ENCODE peak calls at places on chromosome 14, in four cellular contexts. One of them, this sample, is unnamed. For H3K27me3, the result is how much of the 10 kb centered on the place peaks cover.

GRCh38 chr14:23057757-23058653 is 685 bp upstream of the CDH24 start:
- DNase-seq in lung: peak
- DNase-seq in right lobe of liver: peak
- DNase-seq in brain microvascular endothelial cell: peak
- DNase-seq in this sample: peak

GRCh38 chr14:54622189-54622958 is 55.4 kb downstream of the SAMD4A start:
- DNase-seq in lung: no peak
- DNase-seq in right lobe of liver: no peak
- DNase-seq in brain microvascular endothelial cell: no peak
- DNase-seq in this sample: no peak

GRCh38 chr14:23569443-23570151 is 2.0 kb upstream of the AP1G2 start:
- DNase-seq in lung: no peak
- DNase-seq in right lobe of liver: no peak
- DNase-seq in brain microvascular endothelial cell: no peak
- DNase-seq in this sample: no peak

GRCh38 chr14:62179367-62180018 is 417.3 kb downstream of the SNAPC1 start:
- DNase-seq in lung: peak
- DNase-seq in right lobe of liver: no peak
- DNase-seq in brain microvascular endothelial cell: peak
- DNase-seq in this sample: peak

GRCh38 chr14:95165517-95165916 is 8.2 kb upstream of the DICER1 start:
- DNase-seq in lung: no peak
- DNase-seq in right lobe of liver: no peak
- DNase-seq in brain microvascular endothelial cell: no peak
- DNase-seq in this sample: no peak

GRCh38 chr14:89215166-89215940 is 201.7 kb downstream of the FOXN3 start:
- DNase-seq in lung: no peak
- DNase-seq in right lobe of liver: no peak
- DNase-seq in brain microvascular endothelial cell: no peak
- DNase-seq in this sample: no peak

GRCh38 chr14:55381561-55381960 is 30.1 kb downstream of the ATG14 start:
- DNase-seq in lung: no peak
- DNase-seq in right lobe of liver: no peak
- DNase-seq in brain microvascular endothelial cell: no peak
- DNase-seq in this sample: no peak

GRCh38 chr14:54902143-54902520 is 494 bp downstream of the GCH1 start:
- DNase-seq in lung: peak
- DNase-seq in right lobe of liver: peak
- DNase-seq in brain microvascular endothelial cell: peak
- DNase-seq in this sample: peak

GRCh38 chr14:39266589-39266870 is 32.8 kb downstream of the MIA2 start:
- DNase-seq in lung: peak
- DNase-seq in right lobe of liver: peak
- DNase-seq in brain microvascular endothelial cell: no peak
- DNase-seq in this sample: peak

GRCh38 chr14:59356298-59356697 is 108.9 kb downstream of the GPR135 start:
- DNase-seq in lung: peak
- DNase-seq in right lobe of liver: no peak
- DNase-seq in brain microvascular endothelial cell: no peak
- DNase-seq in this sample: no peak

GRCh38 chr14:53470351-53471043 is 317.4 kb upstream of the DDHD1 start:
- DNase-seq in lung: no peak
- DNase-seq in right lobe of liver: no peak
- DNase-seq in brain microvascular endothelial cell: no peak
- DNase-seq in this sample: no peak

GRCh38 chr14:105907276-105907675 is 380.9 kb downstream of the TMEM121 start:
- DNase-seq in lung: no peak
- DNase-seq in right lobe of liver: no peak
- DNase-seq in brain microvascular endothelial cell: no peak
- DNase-seq in this sample: no peak

GRCh38 chr14:94394594-94395305 is 6.3 kb upstream of the SERPINA1 start:
- DNase-seq in lung: peak
- DNase-seq in right lobe of liver: peak
- DNase-seq in brain microvascular endothelial cell: peak
- DNase-seq in this sample: peak

GRCh38 chr14:105475916-105476845 is 1.6 kb downstream of the CRIP2 start:
- DNase-seq in lung: no peak
- DNase-seq in right lobe of liver: peak
- DNase-seq in brain microvascular endothelial cell: no peak
- DNase-seq in this sample: no peak

GRCh38 chr14:37985826-37986470 is 221.8 kb upstream of the SSTR1 start:
- DNase-seq in lung: no peak
- DNase-seq in right lobe of liver: no peak
- DNase-seq in brain microvascular endothelial cell: peak
- DNase-seq in this sample: peak

GRCh38 chr14:90281766-90282165 is 25.4 kb downstream of the PSMC1 start:
- DNase-seq in lung: no peak
- DNase-seq in right lobe of liver: no peak
- DNase-seq in brain microvascular endothelial cell: no peak
- DNase-seq in this sample: no peak

GRCh38 chr14:65993103-65993502 is 493.1 kb upstream of the CCDC196 start:
- DNase-seq in lung: no peak
- DNase-seq in right lobe of liver: no peak
- DNase-seq in brain microvascular endothelial cell: no peak
- DNase-seq in this sample: no peak

GRCh38 chr14:98138666-98139065 is 1133.3 kb downstream of the BCL11B start:
- DNase-seq in lung: peak
- DNase-seq in right lobe of liver: no peak
- DNase-seq in brain microvascular endothelial cell: no peak
- DNase-seq in this sample: peak

GRCh38 chr14:50774542-50775267 is 56.3 kb downstream of the NIN start:
- DNase-seq in lung: no peak
- DNase-seq in right lobe of liver: no peak
- DNase-seq in brain microvascular endothelial cell: no peak
- DNase-seq in this sample: no peak

GRCh38 chr14:67461341-67461985 is 27.1 kb downstream of the TMEM229B start:
- DNase-seq in lung: no peak
- DNase-seq in right lobe of liver: no peak
- DNase-seq in brain microvascular endothelial cell: peak
- DNase-seq in this sample: no peak

GRCh38 chr14:31294736-31295398 is 87.3 kb upstream of the HECTD1 start:
- DNase-seq in lung: no peak
- DNase-seq in right lobe of liver: no peak
- DNase-seq in brain microvascular endothelial cell: peak
- DNase-seq in this sample: no peak

GRCh38 chr14:99674776-99675175 is 9.3 kb upstream of the CYP46A1 start:
- DNase-seq in lung: no peak
- DNase-seq in right lobe of liver: no peak
- DNase-seq in brain microvascular endothelial cell: no peak
- DNase-seq in this sample: no peak

GRCh38 chr14:79728331-79728730 is 483.0 kb downstream of the DIO2 start:
- DNase-seq in lung: no peak
- DNase-seq in right lobe of liver: no peak
- DNase-seq in brain microvascular endothelial cell: no peak
- DNase-seq in this sample: no peak

GRCh38 chr14:23094666-23095195 is at the start of gene ACIN1:
- DNase-seq in lung: peak
- DNase-seq in right lobe of liver: peak
- DNase-seq in brain microvascular endothelial cell: peak
- DNase-seq in this sample: peak

GRCh38 chr14:55130194-55130550 is 1.1 kb downstream of the LGALS3 start:
- DNase-seq in lung: no peak
- DNase-seq in right lobe of liver: no peak
- DNase-seq in brain microvascular endothelial cell: no peak
- DNase-seq in this sample: no peak

GRCh38 chr14:71415404-71415690 is 508.1 kb downstream of the PCNX1 start:
- DNase-seq in lung: no peak
- DNase-seq in right lobe of liver: no peak
- DNase-seq in brain microvascular endothelial cell: peak
- DNase-seq in this sample: no peak

GRCh38 chr14:35632276-35633071 is 98.5 kb downstream of the INSM2 start:
- DNase-seq in lung: no peak
- DNase-seq in right lobe of liver: no peak
- DNase-seq in brain microvascular endothelial cell: no peak
- DNase-seq in this sample: no peak

GRCh38 chr14:101560534-101561113 is 671 bp upstream of the DIO3 start:
- DNase-seq in lung: no peak
- DNase-seq in right lobe of liver: peak
- DNase-seq in brain microvascular endothelial cell: no peak
- DNase-seq in this sample: no peak
- H3K27me3 ChIP-seq in lung: under half
- H3K27me3 ChIP-seq in right lobe of liver: under half
- H3K27me3 ChIP-seq in brain microvascular endothelial cell: half or more
- H3K27me3 ChIP-seq in this sample: under half

GRCh38 chr14:69715725-69716482 is 51.0 kb upstream of the SRSF5 start:
- DNase-seq in lung: peak
- DNase-seq in right lobe of liver: no peak
- DNase-seq in brain microvascular endothelial cell: peak
- DNase-seq in this sample: peak

GRCh38 chr14:69712217-69712565 is 54.8 kb upstream of the SRSF5 start:
- DNase-seq in lung: no peak
- DNase-seq in right lobe of liver: no peak
- DNase-seq in brain microvascular endothelial cell: no peak
- DNase-seq in this sample: no peak

GRCh38 chr14:69713127-69713800 is 53.7 kb upstream of the SRSF5 start:
- DNase-seq in lung: no peak
- DNase-seq in right lobe of liver: no peak
- DNase-seq in brain microvascular endothelial cell: no peak
- DNase-seq in this sample: no peak

GRCh38 chr14:69712637-69713088 is 54.3 kb upstream of the SRSF5 start:
- DNase-seq in lung: peak
- DNase-seq in right lobe of liver: peak
- DNase-seq in brain microvascular endothelial cell: no peak
- DNase-seq in this sample: no peak

DNA sequence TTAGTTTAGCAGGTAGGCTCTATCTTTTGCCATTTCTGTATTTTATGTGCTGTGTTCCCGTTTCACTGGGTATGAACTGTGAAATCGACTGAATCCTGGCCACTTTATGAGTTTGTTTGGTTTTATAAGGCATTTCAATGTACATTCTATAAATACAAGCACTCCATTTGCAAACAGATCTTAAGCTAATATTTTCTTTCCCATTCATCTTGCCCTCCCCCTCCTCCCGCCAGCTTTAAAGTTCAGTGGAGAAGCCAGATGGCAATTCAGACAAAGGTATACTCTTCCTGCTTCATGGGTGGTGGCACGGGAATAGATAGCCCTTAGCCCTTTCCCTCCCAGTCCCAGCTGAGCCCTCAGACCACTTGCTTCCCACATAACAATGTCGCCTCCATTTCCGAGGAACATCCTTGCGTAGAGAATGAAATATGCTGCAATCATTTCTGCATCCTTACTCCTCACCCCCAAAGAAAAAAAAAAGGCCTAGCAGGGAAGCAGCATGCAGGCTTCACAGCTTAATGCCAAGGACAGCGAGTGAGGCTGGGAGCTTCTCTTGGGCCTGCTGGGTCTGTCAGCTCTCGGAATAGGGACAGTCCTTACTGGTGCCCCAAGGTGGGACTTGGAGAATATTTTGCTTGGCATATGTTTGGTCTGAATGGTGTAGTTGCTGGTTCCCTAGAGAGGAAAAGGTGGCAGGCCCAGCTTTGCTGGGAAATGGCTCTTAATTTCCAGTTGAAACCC is 52.8 kb upstream of the SRSF5 start:
- DNase-seq in lung: no peak
- DNase-seq in right lobe of liver: no peak
- DNase-seq in brain microvascular endothelial cell: no peak
- DNase-seq in this sample: no peak
- H3K27ac ChIP-seq in lung: no peak
- H3K27ac ChIP-seq in right lobe of liver: no peak
- H3K27ac ChIP-seq in brain microvascular endothelial cell: no peak
- H3K27ac ChIP-seq in this sample: peak

GRCh38 chr14:69542311-69542710 is 32.4 kb downstream of the CCDC177 start:
- DNase-seq in lung: no peak
- DNase-seq in right lobe of liver: no peak
- DNase-seq in brain microvascular endothelial cell: no peak
- DNase-seq in this sample: no peak

GRCh38 chr14:69553221-69553620 is 21.4 kb downstream of the CCDC177 start:
- DNase-seq in lung: no peak
- DNase-seq in right lobe of liver: no peak
- DNase-seq in brain microvascular endothelial cell: peak
- DNase-seq in this sample: peak

GRCh38 chr14:69548566-69548965 is 26.1 kb downstream of the CCDC177 start:
- DNase-seq in lung: no peak
- DNase-seq in right lobe of liver: no peak
- DNase-seq in brain microvascular endothelial cell: no peak
- DNase-seq in this sample: no peak

GRCh38 chr14:69543341-69544249 is 31.1 kb downstream of the CCDC177 start:
- DNase-seq in lung: peak
- DNase-seq in right lobe of liver: no peak
- DNase-seq in brain microvascular endothelial cell: peak
- DNase-seq in this sample: peak

DNA sequence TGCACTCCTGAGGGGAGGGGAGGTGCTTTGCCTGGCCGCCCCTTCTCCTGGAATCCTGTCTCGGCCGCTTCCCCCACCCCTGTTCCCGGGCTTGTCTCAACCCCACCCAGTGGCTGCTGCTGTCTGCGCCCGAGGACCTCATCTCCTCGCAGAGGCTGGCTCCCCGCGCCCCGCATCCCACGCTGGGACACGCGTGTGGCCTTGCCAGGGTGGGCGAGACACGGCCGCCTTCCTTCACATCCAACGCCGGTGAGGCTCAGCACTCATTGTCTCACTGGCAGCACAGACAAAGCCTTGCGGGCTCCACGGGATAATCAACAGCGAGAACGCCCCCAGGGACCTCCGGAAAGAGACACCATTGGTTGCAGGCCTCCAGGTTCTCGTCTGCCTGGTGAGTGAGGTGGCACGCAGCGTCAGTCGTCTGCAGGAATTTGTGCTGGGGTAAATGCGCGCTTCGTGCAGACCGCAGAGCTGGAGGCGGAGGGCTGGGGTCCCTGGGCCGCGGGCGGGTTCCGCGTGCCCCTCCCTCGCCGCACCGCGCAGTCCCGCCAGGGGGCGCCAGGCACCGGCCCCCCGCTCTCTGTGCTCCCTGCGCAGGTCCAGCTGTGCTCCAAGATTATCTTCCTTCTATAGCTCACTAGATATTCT is 26.8 kb downstream of the CCDC177 start:
- DNase-seq in lung: no peak
- DNase-seq in right lobe of liver: no peak
- DNase-seq in brain microvascular endothelial cell: peak
- DNase-seq in this sample: peak
- H3K4me3 ChIP-seq in lung: no peak
- H3K4me3 ChIP-seq in right lobe of liver: no peak
- H3K4me3 ChIP-seq in brain microvascular endothelial cell: peak
- H3K4me3 ChIP-seq in this sample: no peak

DNA sequence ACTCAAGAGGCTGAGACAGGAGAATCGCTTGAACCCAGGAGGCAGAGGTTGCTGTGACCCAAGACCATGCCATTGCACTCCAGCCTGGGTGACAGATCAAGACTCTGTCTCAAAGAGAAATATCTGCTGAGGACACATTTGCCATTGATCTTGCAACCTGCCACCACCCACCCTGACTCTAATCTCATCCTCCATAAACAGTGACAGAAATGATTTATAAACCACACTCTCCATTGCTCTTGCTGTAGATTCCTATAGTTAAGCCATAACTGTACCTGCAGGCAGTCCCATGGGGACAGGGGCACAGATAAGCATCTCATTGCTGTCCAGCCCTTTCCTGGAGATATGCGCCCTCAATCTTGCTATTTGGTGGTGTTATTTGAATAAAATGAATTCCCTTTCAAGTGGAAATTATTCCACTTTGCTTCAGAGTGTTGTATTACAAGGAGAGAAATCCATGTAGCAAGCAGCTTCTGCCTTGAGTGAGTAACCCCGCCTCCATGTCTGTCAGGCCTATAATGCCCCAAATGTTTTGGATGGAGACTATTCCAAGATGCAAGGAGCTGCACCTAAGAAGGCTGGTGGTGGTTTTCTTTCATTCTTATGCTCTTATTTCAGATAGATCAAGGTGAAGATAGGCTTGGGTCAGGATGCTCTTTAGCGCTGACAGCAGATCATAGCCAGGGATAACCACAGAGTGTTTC is 3.0 kb upstream of the ZDHHC22 start:
- DNase-seq in lung: no peak
- DNase-seq in right lobe of liver: no peak
- DNase-seq in brain microvascular endothelial cell: no peak
- DNase-seq in this sample: no peak
- H3K27me3 ChIP-seq in lung: under half
- H3K27me3 ChIP-seq in right lobe of liver: under half
- H3K27me3 ChIP-seq in brain microvascular endothelial cell: half or more
- H3K27me3 ChIP-seq in this sample: half or more